ENCODE peak calls at places on chromosomes 5 and 9, in eight cellular contexts. J, O, C, H, Z, E, M and N are unnamed samples.

GRCh38 chr9:136401173-136401922 is 1.4 kb upstream of the SNAPC4 start:
- DNase-seq in C (peak), Z (no peak), O (no peak), M (no peak), J (no peak), H (no peak), E (no peak), N (no peak)

GRCh38 chr5:130158036-130158435 is 253.8 kb downstream of the CHSY3 start:
- DNase-seq in C (no peak), J (no peak), O (no peak), E (no peak), H (no peak), Z (no peak), M (no peak), N (no peak)

GRCh38 chr9:113381909-113382411 is 5.2 kb upstream of the HDHD3 start:
- DNase-seq in J (no peak), C (no peak), M (no peak), H (no peak), O (no peak), E (no peak), Z (peak), N (no peak)

GRCh38 chr5:93407470-93407869 is 173.5 kb downstream of the NR2F1-AS1 start:
- DNase-seq in H (no peak), M (no peak), O (no peak), J (no peak), E (no peak), Z (no peak), C (no peak), N (no peak)

GRCh38 chr5:151063136-151063544 is 17.7 kb downstream of the TNIP1 start:
- DNase-seq in C (peak), J (no peak), H (no peak), E (no peak), M (peak), O (no peak), Z (no peak), N (no peak)

GRCh38 chr9:129490583-129491485 is 130.1 kb downstream of the C9orf50 start:
- DNase-seq in O (peak), H (peak), C (no peak), E (no peak), J (no peak), Z (peak), M (no peak), N (no peak)

GRCh38 chr5:10489810-10490426 is 48.2 kb downstream of the ROPN1L start:
- DNase-seq in E (no peak), C (no peak), M (peak), Z (no peak), H (no peak), J (no peak), O (no peak), N (no peak)

GRCh38 chr5:151234476-151235238 is 10.8 kb upstream of the CCDC69 start:
- DNase-seq in E (no peak), J (no peak), C (peak), M (peak), H (peak), Z (peak), O (no peak), N (no peak)

GRCh38 chr9:4904322-4905134 is 80.5 kb upstream of the JAK2 start:
- DNase-seq in H (no peak), J (no peak), E (no peak), Z (no peak), M (peak), O (no peak), C (peak), N (no peak)

GRCh38 chr9:113181165-113181564 is 30.4 kb downstream of the SLC31A2 start:
- DNase-seq in E (no peak), Z (no peak), O (no peak), J (no peak), H (no peak), C (no peak), M (no peak), N (no peak)

GRCh38 chr9:133491656-133491925 is 12.7 kb upstream of the SLC2A6 start:
- DNase-seq in M (no peak), E (no peak), J (no peak), H (peak), C (no peak), Z (no peak), O (no peak), N (no peak)